ENCODE peak calls at places on chromosomes 12 and 14, in six cellular contexts. B is NB4, F is GM12878, Y is HepG2, A is K562, I is endothelial cell of umbilical vein. J is an unnamed sample.

GRCh38 chr12:68455676-68456345 is 123.6 kb upstream of the MDM1 start:
- DNase-seq in B (peak), F (no peak), Y (no peak), A (no peak), I (peak), J (no peak)

GRCh38 chr12:31749024-31749704 is 20.3 kb upstream of the AMN1 start:
- DNase-seq in B (peak), F (peak), Y (peak), A (peak), I (peak), J (peak)

GRCh38 chr12:116338064-116338872 is 60.8 kb upstream of the MED13L start:
- DNase-seq in B (no peak), F (no peak), Y (no peak), A (no peak), I (no peak), J (no peak)

GRCh38 chr12:115840159-115840558 is 437.3 kb downstream of the MED13L start:
- DNase-seq in B (no peak), F (no peak), Y (peak), A (no peak), I (no peak), J (peak)

GRCh38 chr12:23950011-23950774 is 723 bp upstream of the SOX5 start:
- DNase-seq in B (no peak), F (no peak), Y (peak), A (no peak), I (peak), J (no peak)

GRCh38 chr12:132044661-132045412 is 95.1 kb downstream of the EP400 start:
- DNase-seq in B (no peak), F (no peak), Y (no peak), A (no peak), I (no peak), J (no peak)

GRCh38 chr12:68572650-68573049 is 38.0 kb upstream of the RAP1B start:
- DNase-seq in B (no peak), F (no peak), Y (no peak), A (no peak), I (no peak), J (no peak)

GRCh38 chr14:27739657-27740156 is 1026.9 kb upstream of the FOXG1 start:
- DNase-seq in B (no peak), F (no peak), Y (no peak), A (no peak), I (no peak), J (no peak)

GRCh38 chr12:80593766-80594165 is 113.7 kb upstream of the MYF6 start:
- DNase-seq in B (no peak), F (no peak), Y (no peak), A (no peak), I (no peak), J (no peak)

GRCh38 chr14:74324945-74325361 is 22.2 kb upstream of the ABCD4 start:
- DNase-seq in B (peak), F (no peak), Y (peak), A (peak), I (peak), J (peak)

GRCh38 chr12:41801261-41801660 is 343.4 kb downstream of the GXYLT1 start:
- DNase-seq in B (no peak), F (no peak), Y (no peak), A (no peak), I (no peak), J (no peak)

GRCh38 chr12:100229036-100229635 is 28.5 kb downstream of the ACTR6 start:
- DNase-seq in B (peak), F (peak), Y (peak), A (no peak), I (no peak), J (peak)

GRCh38 chr12:75315518-75315917 is 14.6 kb downstream of the CAPS2 start:
- DNase-seq in B (no peak), F (no peak), Y (no peak), A (no peak), I (no peak), J (no peak)

GRCh38 chr12:13198921-13199320 is 2.4 kb downstream of the EMP1 start:
- DNase-seq in B (no peak), F (no peak), Y (no peak), A (no peak), I (peak), J (no peak)

GRCh38 chr14:24368562-24369252 is 723 bp downstream of the NFATC4 start:
- DNase-seq in B (peak), F (no peak), Y (no peak), A (peak), I (peak), J (no peak)

GRCh38 chr14:98130691-98131090 is 1141.3 kb downstream of the BCL11B start:
- DNase-seq in B (no peak), F (no peak), Y (no peak), A (no peak), I (no peak), J (no peak)

GRCh38 chr12:16238661-16239060 is 38.8 kb downstream of the SLC15A5 start:
- DNase-seq in B (no peak), F (no peak), Y (no peak), A (no peak), I (no peak), J (no peak)

GRCh38 chr12:61934564-61934963 is 325.6 kb upstream of the USP15 start:
- DNase-seq in B (no peak), F (no peak), Y (no peak), A (no peak), I (no peak), J (no peak)

GRCh38 chr12:6604254-6605029 is 2.7 kb downstream of the CHD4 start:
- DNase-seq in B (no peak), F (no peak), Y (no peak), A (no peak), I (no peak), J (no peak)

GRCh38 chr12:132494294-132495164 is 4.6 kb downstream of the FBRSL1 start:
- DNase-seq in B (no peak), F (no peak), Y (no peak), A (peak), I (no peak), J (no peak)

GRCh38 chr12:88516811-88517210 is 63.5 kb downstream of the KITLG start:
- DNase-seq in B (no peak), F (no peak), Y (no peak), A (no peak), I (no peak), J (no peak)

GRCh38 chr12:3148366-3149000 is 71.3 kb downstream of the TSPAN9 start:
- DNase-seq in B (no peak), F (no peak), Y (no peak), A (no peak), I (no peak), J (no peak)

GRCh38 chr12:46556105-46556559 is 183.6 kb upstream of the SLC38A2 start:
- DNase-seq in B (no peak), F (no peak), Y (peak), A (no peak), I (peak), J (peak)

GRCh38 chr12:68733661-68734071 is 12.3 kb upstream of the SLC35E3 start:
- DNase-seq in B (no peak), F (no peak), Y (no peak), A (no peak), I (no peak), J (peak)

GRCh38 chr14:72479471-72479931 is 414.4 kb downstream of the DPF3 start:
- DNase-seq in B (no peak), F (peak), Y (no peak), A (no peak), I (no peak), J (no peak)

GRCh38 chr12:132395192-132395907 is 66.0 kb upstream of the GALNT9 start:
- DNase-seq in B (no peak), F (no peak), Y (no peak), A (no peak), I (no peak), J (no peak)

GRCh38 chr14:56855891-56856461 is 45.7 kb upstream of the OTX2 start:
- DNase-seq in B (no peak), F (no peak), Y (peak), A (no peak), I (no peak), J (no peak)
- TF ChIP-seq MYC in B (no peak), F (no peak), Y (no peak), A (no peak), I (no peak), J (no peak)

DNA sequence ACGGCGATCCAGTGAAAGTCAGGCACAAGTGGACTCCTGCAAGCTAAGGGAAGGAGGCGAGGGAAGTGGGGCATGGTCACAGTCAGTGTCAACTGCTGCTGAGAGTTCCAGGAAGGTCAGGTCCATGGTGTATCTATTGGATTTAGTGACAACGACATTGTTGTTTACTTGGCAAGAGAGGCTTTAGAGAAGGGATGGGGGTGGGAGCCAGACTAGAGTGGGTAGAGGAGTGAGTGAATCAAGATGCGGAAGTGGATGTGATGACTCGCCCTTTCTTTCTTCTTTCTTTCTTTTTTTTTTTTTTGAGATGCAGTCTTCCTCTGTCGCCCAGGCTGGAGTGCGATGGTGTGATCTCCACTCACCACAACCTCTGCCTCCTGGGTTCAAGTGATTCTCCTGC is 12.5 kb downstream of the P2RX7 start:
- DNase-seq in B (peak), F (no peak), Y (no peak), A (no peak), I (peak), J (no peak)
- TF ChIP-seq MYC in B (no peak), F (no peak), Y (no peak), A (no peak), I (no peak), J (no peak)

GRCh38 chr12:50394469-50395029 is 1.9 kb downstream of the FAM186A start:
- DNase-seq in B (no peak), F (no peak), Y (peak), A (no peak), I (no peak), J (no peak)

GRCh38 chr12:50387487-50387886 is 8.9 kb downstream of the FAM186A start:
- DNase-seq in B (no peak), F (no peak), Y (no peak), A (no peak), I (no peak), J (no peak)

GRCh38 chr12:50387972-50388478 is 8.4 kb downstream of the FAM186A start:
- DNase-seq in B (no peak), F (no peak), Y (peak), A (no peak), I (no peak), J (no peak)

GRCh38 chr12:50390284-50390683 is 6.1 kb downstream of the FAM186A start:
- DNase-seq in B (no peak), F (no peak), Y (peak), A (no peak), I (peak), J (peak)
- TF ChIP-seq MYC in B (no peak), F (no peak), Y (no peak), A (no peak), I (no peak), J (no peak)

DNA sequence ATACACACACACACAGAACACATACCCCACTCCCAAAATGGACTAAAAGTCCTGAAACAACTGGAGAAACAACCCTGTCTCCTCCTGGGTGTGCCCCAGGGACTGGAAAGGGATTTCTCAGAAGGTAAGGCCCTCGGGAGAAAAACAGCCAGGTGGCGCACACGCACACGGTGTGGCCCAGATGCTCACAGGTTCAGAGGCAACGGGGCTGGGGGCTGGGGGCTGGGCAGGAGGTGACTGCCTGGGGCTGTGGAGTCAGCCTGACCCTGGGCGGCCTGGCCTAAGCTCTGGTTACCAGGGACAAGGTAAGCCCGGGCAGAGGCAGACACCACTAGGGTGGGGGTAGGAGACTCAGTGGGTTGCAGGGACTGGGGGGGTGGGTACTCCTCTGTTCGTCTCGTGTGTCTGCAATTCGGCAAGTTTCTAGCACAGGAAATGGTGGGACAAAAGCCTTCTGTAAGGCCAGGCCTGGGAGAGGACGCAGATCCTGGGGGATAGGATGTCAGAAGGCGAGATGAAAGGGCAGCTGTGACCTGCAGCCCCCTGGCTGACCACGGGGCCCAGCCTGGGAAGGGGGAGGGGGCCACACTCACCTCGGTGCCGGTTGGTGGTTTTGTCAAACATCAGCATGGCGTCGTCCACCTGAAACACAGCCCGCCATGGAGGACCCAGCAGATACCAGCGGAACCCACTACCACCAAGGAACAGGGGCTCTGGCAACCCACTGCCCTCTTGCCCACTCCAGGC is 10.4 kb downstream of the MSI1 start:
- DNase-seq in B (no peak), F (no peak), Y (no peak), A (no peak), I (no peak), J (no peak)
- TF ChIP-seq MYC in B (no peak), F (no peak), Y (no peak), A (no peak), I (no peak), J (no peak)

GRCh38 chr14:61489932-61490331 is 168.6 kb downstream of the PRKCH start:
- DNase-seq in B (peak), F (no peak), Y (no peak), A (no peak), I (no peak), J (peak)

GRCh38 chr14:61492474-61492873 is 171.1 kb downstream of the PRKCH start:
- DNase-seq in B (no peak), F (no peak), Y (no peak), A (no peak), I (peak), J (no peak)

GRCh38 chr14:61489527-61489926 is 168.1 kb downstream of the PRKCH start:
- DNase-seq in B (no peak), F (no peak), Y (peak), A (no peak), I (no peak), J (no peak)

GRCh38 chr14:61491876-61492440 is 170.6 kb downstream of the PRKCH start:
- DNase-seq in B (no peak), F (no peak), Y (no peak), A (no peak), I (peak), J (no peak)

GRCh38 chr14:61491224-61491623 is 169.8 kb downstream of the PRKCH start:
- DNase-seq in B (no peak), F (no peak), Y (peak), A (no peak), I (peak), J (peak)
- TF ChIP-seq MYC in B (no peak), F (no peak), Y (no peak), A (no peak), I (no peak), J (no peak)

GRCh38 chr14:38824691-38825090 is 278.3 kb downstream of the SEC23A start:
- DNase-seq in B (no peak), F (no peak), Y (no peak), A (no peak), I (no peak), J (no peak)

DNA sequence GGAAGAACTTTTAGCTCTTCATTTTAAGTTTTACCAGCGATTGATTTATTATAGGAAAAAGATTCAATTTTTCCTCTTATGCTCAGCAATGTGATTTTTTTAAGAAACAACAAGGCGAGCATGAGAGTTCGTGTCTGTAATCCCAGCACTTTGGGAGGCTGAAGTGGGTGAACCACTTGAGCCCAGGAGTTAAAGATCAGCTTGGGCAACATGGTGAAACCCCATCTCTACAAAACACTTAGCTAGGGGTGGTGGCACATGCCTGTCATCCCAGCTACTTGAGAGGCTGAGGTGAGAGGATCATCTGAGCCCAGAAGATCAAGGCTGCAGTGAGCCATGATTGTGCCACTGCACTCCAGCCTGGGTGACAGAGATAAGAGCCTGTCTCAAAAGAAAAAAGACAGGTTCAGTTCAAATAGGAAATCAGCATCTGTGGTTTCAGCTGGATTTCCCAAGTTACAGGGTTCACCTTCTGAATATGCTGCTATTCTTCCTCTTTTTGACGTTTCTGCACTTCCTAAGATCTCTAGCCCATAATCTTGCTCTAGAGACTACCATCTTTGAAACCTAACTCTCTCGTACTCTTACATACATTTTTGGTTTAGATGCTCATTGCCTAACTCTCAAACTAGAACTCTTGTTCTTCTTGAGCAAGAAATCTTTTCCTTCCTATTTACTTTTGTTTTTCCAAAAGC is 274.7 kb downstream of the SEC23A start:
- DNase-seq in B (peak), F (no peak), Y (no peak), A (no peak), I (no peak), J (no peak)
- TF ChIP-seq MYC in B (no peak), F (no peak), Y (no peak), A (no peak), I (no peak), J (no peak)

J was measured in A549.